ENCODE peak calls at places on chromosomes 1 and 21, in nine cellular contexts. One of them, this sample, is unnamed.

GRCh38 chr1:235697517-235697916 is 47.9 kb upstream of the GNG4 start:
- DNase-seq in NAMALWA: no peak
- DNase-seq in activated CD8-positive, alpha-beta T cell treated with anti-CD3 and anti-CD28 coated beads for 36 hours: peak; percentile 27
- DNase-seq in IMR-90: peak; percentile 11
- DNase-seq in lower leg skin: no peak
- DNase-seq in hypothalamus: no peak
- DNase-seq in glomerular endothelial cell: no peak
- DNase-seq in HT-29: no peak
- DNase-seq in stimulated activated CD8-positive, alpha-beta memory T cell treated with anti-CD3 and anti-CD28 coated beads, Interleukin-2, amount 100 ng/mL, for 48 hours: no peak
- DNase-seq in this sample: no peak

GRCh38 chr1:71399594-71399993 is 318.8 kb upstream of the ZRANB2 start:
- DNase-seq in NAMALWA: no peak
- DNase-seq in activated CD8-positive, alpha-beta T cell treated with anti-CD3 and anti-CD28 coated beads for 36 hours: no peak
- DNase-seq in IMR-90: no peak
- DNase-seq in lower leg skin: no peak
- DNase-seq in hypothalamus: no peak
- DNase-seq in glomerular endothelial cell: no peak
- DNase-seq in HT-29: no peak
- DNase-seq in stimulated activated CD8-positive, alpha-beta memory T cell treated with anti-CD3 and anti-CD28 coated beads, Interleukin-2, amount 100 ng/mL, for 48 hours: no peak
- DNase-seq in this sample: no peak

GRCh38 chr1:37069406-37069805 is 35.1 kb upstream of the GRIK3 start:
- DNase-seq in NAMALWA: no peak
- DNase-seq in activated CD8-positive, alpha-beta T cell treated with anti-CD3 and anti-CD28 coated beads for 36 hours: no peak
- DNase-seq in IMR-90: no peak
- DNase-seq in lower leg skin: no peak
- DNase-seq in hypothalamus: no peak
- DNase-seq in glomerular endothelial cell: no peak
- DNase-seq in HT-29: no peak
- DNase-seq in stimulated activated CD8-positive, alpha-beta memory T cell treated with anti-CD3 and anti-CD28 coated beads, Interleukin-2, amount 100 ng/mL, for 48 hours: no peak
- DNase-seq in this sample: no peak

GRCh38 chr21:29082416-29082815 is 9.0 kb upstream of the CCT8 start:
- DNase-seq in NAMALWA: no peak
- DNase-seq in activated CD8-positive, alpha-beta T cell treated with anti-CD3 and anti-CD28 coated beads for 36 hours: no peak
- DNase-seq in IMR-90: no peak
- DNase-seq in lower leg skin: no peak
- DNase-seq in hypothalamus: no peak
- DNase-seq in glomerular endothelial cell: no peak
- DNase-seq in HT-29: no peak
- DNase-seq in stimulated activated CD8-positive, alpha-beta memory T cell treated with anti-CD3 and anti-CD28 coated beads, Interleukin-2, amount 100 ng/mL, for 48 hours: no peak
- DNase-seq in this sample: no peak

GRCh38 chr1:148158594-148158993 is 6.5 kb upstream of the NBPF11 start:
- DNase-seq in NAMALWA: no peak
- DNase-seq in activated CD8-positive, alpha-beta T cell treated with anti-CD3 and anti-CD28 coated beads for 36 hours: no peak
- DNase-seq in IMR-90: no peak
- DNase-seq in lower leg skin: no peak
- DNase-seq in hypothalamus: no peak
- DNase-seq in glomerular endothelial cell: no peak
- DNase-seq in HT-29: no peak
- DNase-seq in stimulated activated CD8-positive, alpha-beta memory T cell treated with anti-CD3 and anti-CD28 coated beads, Interleukin-2, amount 100 ng/mL, for 48 hours: no peak
- DNase-seq in this sample: no peak

GRCh38 chr1:61244114-61244513 is 161.8 kb downstream of the NFIA start:
- DNase-seq in NAMALWA: no peak
- DNase-seq in activated CD8-positive, alpha-beta T cell treated with anti-CD3 and anti-CD28 coated beads for 36 hours: no peak
- DNase-seq in IMR-90: peak; percentile 19
- DNase-seq in lower leg skin: no peak
- DNase-seq in hypothalamus: no peak
- DNase-seq in glomerular endothelial cell: no peak
- DNase-seq in HT-29: no peak
- DNase-seq in stimulated activated CD8-positive, alpha-beta memory T cell treated with anti-CD3 and anti-CD28 coated beads, Interleukin-2, amount 100 ng/mL, for 48 hours: no peak
- DNase-seq in this sample: no peak

GRCh38 chr1:15622707-15623373 is 5.6 kb downstream of the DDI2 start:
- DNase-seq in NAMALWA: no peak
- DNase-seq in activated CD8-positive, alpha-beta T cell treated with anti-CD3 and anti-CD28 coated beads for 36 hours: no peak
- DNase-seq in IMR-90: no peak
- DNase-seq in lower leg skin: no peak
- DNase-seq in hypothalamus: no peak
- DNase-seq in glomerular endothelial cell: no peak
- DNase-seq in HT-29: no peak
- DNase-seq in stimulated activated CD8-positive, alpha-beta memory T cell treated with anti-CD3 and anti-CD28 coated beads, Interleukin-2, amount 100 ng/mL, for 48 hours: no peak
- DNase-seq in this sample: no peak

GRCh38 chr1:62175568-62176179 is 19.0 kb upstream of the L1TD1 start:
- DNase-seq in NAMALWA: peak; percentile 70
- DNase-seq in activated CD8-positive, alpha-beta T cell treated with anti-CD3 and anti-CD28 coated beads for 36 hours: peak; percentile 55
- DNase-seq in IMR-90: peak; percentile 45
- DNase-seq in lower leg skin: no peak
- DNase-seq in hypothalamus: peak; percentile 21
- DNase-seq in glomerular endothelial cell: peak; percentile 27
- DNase-seq in HT-29: peak; percentile 85
- DNase-seq in stimulated activated CD8-positive, alpha-beta memory T cell treated with anti-CD3 and anti-CD28 coated beads, Interleukin-2, amount 100 ng/mL, for 48 hours: no peak
- DNase-seq in this sample: peak; percentile 28

GRCh38 chr1:42392255-42392654 is 11.7 kb downstream of the RIMKLA start:
- DNase-seq in NAMALWA: no peak
- DNase-seq in activated CD8-positive, alpha-beta T cell treated with anti-CD3 and anti-CD28 coated beads for 36 hours: no peak
- DNase-seq in IMR-90: no peak
- DNase-seq in lower leg skin: no peak
- DNase-seq in hypothalamus: no peak
- DNase-seq in glomerular endothelial cell: no peak
- DNase-seq in HT-29: no peak
- DNase-seq in stimulated activated CD8-positive, alpha-beta memory T cell treated with anti-CD3 and anti-CD28 coated beads, Interleukin-2, amount 100 ng/mL, for 48 hours: no peak
- DNase-seq in this sample: no peak